ENCODE peak calls at places on chromosome 2, in nine cellular contexts. H, K, J, R, I, Z, M, B and N are unnamed samples. For H3K4me1, the result is how much of the 10 kb centered on the place peaks cover.

GRCh38 chr2:172253190-172254052 is 150.7 kb upstream of the DLX2 start:
- DNase-seq in H (no peak), K (peak), J (peak), R (peak), I (peak), Z (peak), M (no peak), B (peak), N (peak)

GRCh38 chr2:190636362-190636761 is 12.5 kb upstream of the NAB1 start:
- DNase-seq in H (no peak), K (no peak), J (no peak), R (no peak), I (no peak), Z (peak), M (no peak), B (peak), N (peak)

GRCh38 chr2:62206024-62206423 is 10.1 kb downstream of the B3GNT2 start:
- DNase-seq in H (no peak), K (no peak), J (no peak), R (no peak), I (no peak), Z (no peak), M (no peak), B (no peak), N (no peak)

GRCh38 chr2:75788925-75789324 is 78.2 kb upstream of the GCFC2 start:
- DNase-seq in H (no peak), K (no peak), J (no peak), R (no peak), I (no peak), Z (no peak), M (no peak), B (no peak), N (no peak)

GRCh38 chr2:69652206-69652605 is 8.7 kb upstream of the AAK1 start:
- DNase-seq in H (no peak), K (no peak), J (no peak), R (no peak), I (no peak), Z (peak), M (no peak), B (no peak), N (no peak)

GRCh38 chr2:128237081-128237534 is 81.6 kb downstream of the HS6ST1 start:
- DNase-seq in H (no peak), K (peak), J (no peak), R (no peak), I (no peak), Z (peak), M (no peak), B (no peak), N (no peak)

GRCh38 chr2:160459543-160460332 is 33.9 kb downstream of the RBMS1 start:
- DNase-seq in H (no peak), K (no peak), J (no peak), R (no peak), I (no peak), Z (no peak), M (no peak), B (no peak), N (no peak)

GRCh38 chr2:151791545-151791944 is 36.7 kb downstream of the ARL5A start:
- DNase-seq in H (no peak), K (no peak), J (no peak), R (no peak), I (no peak), Z (no peak), M (no peak), B (no peak), N (no peak)

GRCh38 chr2:144541411-144541810 is 21.5 kb upstream of the ZEB2 start:
- DNase-seq in H (no peak), K (no peak), J (no peak), R (no peak), I (no peak), Z (peak), M (no peak), B (no peak), N (no peak)
- H3K4me1 ChIP-seq in H (under half), K (under half), J (under half), R (under half), I (under half), Z (under half), M (under half), B (under half), N (under half)

GRCh38 chr2:125588780-125589179 is 1067.2 kb upstream of the GYPC start:
- DNase-seq in H (no peak), K (no peak), J (no peak), R (no peak), I (no peak), Z (no peak), M (no peak), B (no peak), N (no peak)
- H3K4me3 ChIP-seq in H (no peak), K (no peak), J (no peak), R (no peak), I (no peak), Z (no peak), M (no peak), B (no peak), N (no peak)

GRCh38 chr2:201969241-201969937 is 64.3 kb upstream of the FZD7 start:
- DNase-seq in H (no peak), K (no peak), J (no peak), R (no peak), I (no peak), Z (no peak), M (no peak), B (no peak), N (no peak)

GRCh38 chr2:201966691-201967388 is 66.8 kb upstream of the FZD7 start:
- DNase-seq in H (no peak), K (no peak), J (no peak), R (no peak), I (no peak), Z (no peak), M (no peak), B (no peak), N (peak)

GRCh38 chr2:201969938-201970785 is 63.5 kb upstream of the FZD7 start:
- DNase-seq in H (no peak), K (no peak), J (no peak), R (no peak), I (no peak), Z (peak), M (no peak), B (peak), N (no peak)

GRCh38 chr2:201968045-201968444 is 65.6 kb upstream of the FZD7 start:
- DNase-seq in H (no peak), K (no peak), J (no peak), R (no peak), I (no peak), Z (no peak), M (no peak), B (no peak), N (no peak)

DNA sequence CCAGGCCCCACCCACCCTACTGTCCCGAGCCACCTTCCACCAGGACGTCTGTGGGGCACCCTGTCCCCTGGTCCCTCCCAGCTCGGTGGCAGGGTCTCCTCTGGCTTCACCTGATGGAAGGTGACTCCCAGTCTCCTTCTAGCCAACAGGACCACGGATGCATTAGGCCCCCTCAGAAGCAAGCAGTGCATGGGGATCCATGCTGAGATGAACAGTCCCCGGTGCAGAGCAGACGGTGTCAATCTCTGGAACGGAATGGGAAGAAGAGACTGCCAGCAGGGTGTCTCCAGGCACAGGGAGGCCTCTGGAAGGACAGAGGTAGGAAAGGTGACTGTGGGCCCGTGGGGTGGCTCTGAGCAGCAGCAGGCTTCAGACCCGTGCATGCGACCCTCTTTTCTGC is 65.2 kb upstream of the FZD7 start:
- DNase-seq in H (no peak), K (no peak), J (no peak), R (no peak), I (no peak), Z (no peak), M (no peak), B (no peak), N (no peak)
- H3K4me1 ChIP-seq in H (under half), K (under half), J (under half), R (under half), I (under half), Z (under half), M (half or more), B (under half), N (under half)

GRCh38 chr2:20346565-20347127 is 4.0 kb downstream of the PUM2 start:
- DNase-seq in H (no peak), K (no peak), J (no peak), R (no peak), I (no peak), Z (peak), M (no peak), B (no peak), N (no peak)
- H3K4me3 ChIP-seq in H (no peak), K (no peak), J (no peak), R (no peak), I (no peak), Z (no peak), M (peak), B (no peak), N (no peak)

GRCh38 chr2:38601463-38602135 is 1.1 kb downstream of the HNRNPLL start:
- DNase-seq in H (no peak), K (no peak), J (no peak), R (no peak), I (no peak), Z (peak), M (peak), B (peak), N (peak)
- H3K4me1 ChIP-seq in H (under half), K (under half), J (half or more), R (under half), I (under half), Z (under half), M (under half), B (under half), N (under half)

GRCh38 chr2:10129490-10129889 is 7.0 kb downstream of the RRM2 start:
- DNase-seq in H (no peak), K (no peak), J (no peak), R (no peak), I (no peak), Z (no peak), M (no peak), B (no peak), N (no peak)

GRCh38 chr2:10124538-10125045 is 2.1 kb downstream of the RRM2 start:
- DNase-seq in H (no peak), K (no peak), J (peak), R (no peak), I (no peak), Z (peak), M (peak), B (peak), N (peak)

GRCh38 chr2:10125842-10126596 is 3.5 kb downstream of the RRM2 start:
- DNase-seq in H (no peak), K (no peak), J (no peak), R (no peak), I (no peak), Z (no peak), M (no peak), B (no peak), N (no peak)

GRCh38 chr2:10128420-10128819 is 5.9 kb downstream of the RRM2 start:
- DNase-seq in H (no peak), K (no peak), J (no peak), R (no peak), I (no peak), Z (no peak), M (no peak), B (no peak), N (no peak)

GRCh38 chr2:10126627-10127026 is 4.1 kb downstream of the RRM2 start:
- DNase-seq in H (no peak), K (no peak), J (no peak), R (no peak), I (no peak), Z (peak), M (no peak), B (no peak), N (no peak)
- H3K4me3 ChIP-seq in H (no peak), K (no peak), J (no peak), R (no peak), I (no peak), Z (no peak), M (no peak), B (no peak), N (no peak)

GRCh38 chr2:30150786-30151185 is 4.0 kb downstream of the YPEL5 start:
- DNase-seq in H (no peak), K (no peak), J (no peak), R (no peak), I (no peak), Z (no peak), M (no peak), B (no peak), N (no peak)
- H3K4me1 ChIP-seq in H (under half), K (under half), J (half or more), R (half or more), I (under half), Z (under half), M (under half), B (under half), N (under half)

GRCh38 chr2:46074501-46074900 is 222.7 kb upstream of the EPAS1 start:
- DNase-seq in H (no peak), K (no peak), J (no peak), R (no peak), I (no peak), Z (no peak), M (no peak), B (no peak), N (no peak)

GRCh38 chr2:46071074-46071473 is 226.1 kb upstream of the EPAS1 start:
- DNase-seq in H (no peak), K (no peak), J (no peak), R (no peak), I (no peak), Z (no peak), M (no peak), B (no peak), N (no peak)

GRCh38 chr2:46075848-46076247 is 221.4 kb upstream of the EPAS1 start:
- DNase-seq in H (no peak), K (no peak), J (no peak), R (no peak), I (no peak), Z (no peak), M (no peak), B (no peak), N (no peak)

GRCh38 chr2:46072146-46072820 is 224.9 kb upstream of the EPAS1 start:
- DNase-seq in H (no peak), K (no peak), J (no peak), R (no peak), I (no peak), Z (peak), M (no peak), B (no peak), N (no peak)

GRCh38 chr2:46073540-46074018 is 223.6 kb upstream of the EPAS1 start:
- DNase-seq in H (no peak), K (no peak), J (no peak), R (no peak), I (no peak), Z (peak), M (no peak), B (peak), N (peak)
- H3K4me3 ChIP-seq in H (no peak), K (no peak), J (no peak), R (no peak), I (no peak), Z (peak), M (no peak), B (no peak), N (no peak)